ENCODE peak calls at places on chromosomes 13 and 19, in five cellular contexts. L, H, S, G and V are unnamed samples.

GRCh38 chr13:24066405-24067292 is 93.9 kb upstream of the SPATA13 start:
- DNase-seq in L (peak), H (no peak), S (no peak), G (no peak), V (no peak)

GRCh38 chr19:40640744-40641143 is 39.6 kb downstream of the LTBP4 start:
- DNase-seq in L (no peak), H (no peak), S (no peak), G (peak), V (peak)

GRCh38 chr19:42528354-42529247 is at the start of gene CEACAM1:
- DNase-seq in L (no peak), H (no peak), S (no peak), G (no peak), V (no peak)

GRCh38 chr19:18281082-18282020 is at the start of gene JUND:
- DNase-seq in L (peak), H (peak), S (peak), G (peak), V (peak)

GRCh38 chr19:55766466-55766865 is 2.5 kb upstream of the RFPL4AL1 start:
- DNase-seq in L (no peak), H (no peak), S (no peak), G (no peak), V (no peak)

GRCh38 chr19:38649305-38650179 is 2.1 kb downstream of the ACTN4 start:
- DNase-seq in L (peak), H (no peak), S (no peak), G (peak), V (no peak)

GRCh38 chr19:40607898-40608621 is 6.9 kb downstream of the LTBP4 start:
- DNase-seq in L (peak), H (no peak), S (no peak), G (no peak), V (no peak)

GRCh38 chr19:57026476-57026875 is 93.3 kb upstream of the USP29 start:
- DNase-seq in L (no peak), H (no peak), S (no peak), G (no peak), V (no peak)

GRCh38 chr13:41581884-41582547 is 124.7 kb downstream of the RGCC start:
- DNase-seq in L (no peak), H (no peak), S (no peak), G (peak), V (no peak)

GRCh38 chr19:18802354-18802753 is 11.2 kb upstream of the COMP start:
- DNase-seq in L (peak), H (no peak), S (no peak), G (no peak), V (no peak)

GRCh38 chr13:43246382-43246781 is 223.0 kb downstream of the DNAJC15 start:
- DNase-seq in L (no peak), H (no peak), S (no peak), G (no peak), V (no peak)

GRCh38 chr19:12603714-12604113 is 6.9 kb downstream of the ZNF490 start:
- DNase-seq in L (no peak), H (no peak), S (no peak), G (no peak), V (peak)

GRCh38 chr13:98998831-98999634 is 21.2 kb upstream of the DOCK9 start:
- DNase-seq in L (peak), H (no peak), S (no peak), G (no peak), V (peak)

GRCh38 chr13:24619302-24619701 is 60.9 kb upstream of the ATP12A start:
- DNase-seq in L (no peak), H (no peak), S (no peak), G (no peak), V (no peak)

GRCh38 chr19:13275016-13275722 is 125.0 kb downstream of the IER2 start:
- DNase-seq in L (no peak), H (no peak), S (no peak), G (no peak), V (no peak)

GRCh38 chr13:98557934-98558630 is 18.8 kb downstream of the STK24 start:
- DNase-seq in L (no peak), H (no peak), S (no peak), G (no peak), V (no peak)

GRCh38 chr19:892243-892996 is 567 bp downstream of the MED16 start:
- DNase-seq in L (peak), H (no peak), S (no peak), G (no peak), V (no peak)

DNA sequence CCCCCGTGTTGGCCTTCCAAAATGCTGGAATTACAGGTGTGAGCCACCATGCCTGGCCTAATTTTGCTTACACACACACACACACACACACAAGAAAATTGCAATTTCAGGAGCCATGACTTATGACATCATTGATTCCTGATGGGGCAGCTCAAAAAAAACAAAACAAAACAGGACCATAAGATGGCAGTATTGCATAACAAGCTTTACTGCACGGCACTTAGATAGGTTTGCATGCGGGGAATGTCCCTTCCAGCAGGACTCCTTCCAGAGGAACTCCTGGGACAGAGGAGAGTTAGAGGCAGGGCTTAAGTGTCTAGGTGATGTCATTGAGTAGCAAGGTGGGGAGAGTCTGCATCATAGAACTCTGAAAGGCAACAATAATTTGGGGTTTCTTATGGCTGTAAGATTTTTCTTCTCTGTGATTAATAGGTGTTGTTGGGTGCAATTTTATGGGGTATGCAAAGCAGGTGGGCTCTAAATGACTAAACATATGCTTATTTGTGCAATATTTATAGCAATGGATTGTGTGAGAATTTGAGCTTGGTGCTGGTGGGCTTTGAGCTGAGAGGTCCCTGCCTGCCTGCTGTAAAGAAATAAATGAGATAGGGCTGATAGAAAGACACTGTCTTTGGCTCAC is 9.0 kb upstream of the ACSBG2 start:
- DNase-seq in L (peak), H (peak), S (no peak), G (peak), V (peak)
- TF ChIP-seq CTCF in L (peak), H (peak), S (no peak), G (peak), V (peak)

GRCh38 chr19:17124025-17124424 is 48.4 kb downstream of the MYO9B start:
- DNase-seq in L (no peak), H (no peak), S (no peak), G (no peak), V (no peak)

GRCh38 chr19:17128403-17128802 is 52.8 kb downstream of the MYO9B start:
- DNase-seq in L (no peak), H (no peak), S (no peak), G (no peak), V (no peak)

GRCh38 chr19:17125052-17125727 is 49.6 kb downstream of the MYO9B start:
- DNase-seq in L (no peak), H (no peak), S (no peak), G (peak), V (peak)

GRCh38 chr19:17127671-17128070 is 52.1 kb downstream of the MYO9B start:
- DNase-seq in L (no peak), H (no peak), S (no peak), G (no peak), V (no peak)

DNA sequence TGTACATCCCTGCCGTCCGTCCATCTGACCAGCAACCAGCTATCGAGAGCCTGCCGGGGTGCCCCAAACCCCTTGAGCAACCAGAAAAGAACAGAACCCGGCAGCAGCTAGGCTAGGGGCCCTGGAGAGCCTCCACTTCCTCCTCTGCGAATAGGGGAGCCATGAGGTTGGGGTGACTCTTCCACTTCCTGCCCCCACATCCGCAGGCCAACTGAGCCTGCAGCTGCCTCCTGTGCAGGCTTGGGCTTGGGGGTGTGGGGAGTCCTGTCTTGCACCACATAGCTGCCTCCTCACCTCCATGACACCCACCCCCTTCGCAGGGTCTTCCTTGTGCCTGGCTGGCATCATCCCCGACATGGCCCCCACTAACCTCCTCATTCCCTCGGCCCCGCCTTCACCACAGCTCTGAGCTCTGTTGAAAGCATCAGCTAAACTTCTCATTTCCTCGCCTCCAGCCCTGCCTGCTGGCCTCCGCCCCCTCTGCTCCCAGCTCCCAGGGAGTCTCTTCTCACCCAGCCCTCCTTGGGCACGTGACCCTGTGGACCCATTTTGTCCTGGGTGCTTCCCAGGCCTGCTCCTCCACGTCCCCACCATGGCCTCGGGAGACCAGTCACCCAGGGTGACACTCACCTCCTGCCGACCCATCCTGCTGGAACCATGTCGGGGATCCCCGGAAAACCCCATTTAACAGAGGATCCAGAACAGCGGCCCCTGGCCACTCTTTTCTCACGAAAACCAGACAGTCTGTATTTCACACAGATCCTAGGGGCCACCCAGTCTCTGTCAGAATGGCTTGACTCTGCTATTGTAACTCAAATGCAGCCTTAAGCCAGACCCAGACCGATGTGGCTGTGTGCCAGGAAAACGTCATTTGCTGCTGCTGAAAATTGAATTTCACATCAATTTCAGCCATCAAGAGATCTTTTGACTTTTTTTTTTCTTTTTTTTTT is 50.4 kb downstream of the MYO9B start:
- DNase-seq in L (no peak), H (no peak), S (peak), G (peak), V (no peak)
- H3K4me3 ChIP-seq in L (no peak), H (no peak), S (peak), G (no peak), V (no peak)

GRCh38 chr19:5052945-5053485 is 84.1 kb downstream of the KDM4B start:
- DNase-seq in L (no peak), H (no peak), S (no peak), G (no peak), V (no peak)

GRCh38 chr19:5053661-5054060 is 84.7 kb downstream of the KDM4B start:
- DNase-seq in L (no peak), H (no peak), S (no peak), G (no peak), V (no peak)

GRCh38 chr19:5051619-5052018 is 82.7 kb downstream of the KDM4B start:
- DNase-seq in L (no peak), H (no peak), S (no peak), G (no peak), V (no peak)

GRCh38 chr19:5050905-5051304 is 82.0 kb downstream of the KDM4B start:
- DNase-seq in L (no peak), H (no peak), S (no peak), G (no peak), V (no peak)

DNA sequence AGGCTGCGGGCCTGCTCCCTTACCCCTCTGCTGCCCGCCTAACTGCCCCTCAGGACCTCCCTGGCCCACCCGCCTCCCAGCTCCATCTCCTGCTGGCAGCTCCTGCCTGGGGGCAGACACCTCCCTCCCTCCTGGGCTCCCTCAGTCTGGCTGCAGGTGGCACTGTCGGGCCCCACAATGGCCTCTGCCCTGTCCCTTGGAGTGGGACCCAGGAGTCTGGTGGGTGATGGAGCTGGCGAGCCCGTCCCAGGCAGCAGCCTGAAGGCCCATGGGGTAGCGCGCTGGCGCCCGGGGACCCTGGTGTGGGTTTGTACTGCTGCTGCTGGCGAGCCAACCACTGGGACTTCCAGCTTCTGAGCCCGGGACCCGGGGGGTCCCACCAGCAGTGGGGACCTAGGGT is 83.6 kb downstream of the KDM4B start:
- DNase-seq in L (peak), H (no peak), S (no peak), G (no peak), V (no peak)
- TF ChIP-seq CTCF in L (peak), H (peak), S (no peak), G (no peak), V (no peak)

GRCh38 chr13:97307882-97308624 is 85.9 kb downstream of the MBNL2 start:
- DNase-seq in L (no peak), H (no peak), S (no peak), G (peak), V (peak)

GRCh38 chr13:97307544-97307881 is 85.4 kb downstream of the MBNL2 start:
- DNase-seq in L (no peak), H (no peak), S (no peak), G (no peak), V (no peak)

GRCh38 chr13:97306646-97307045 is 84.5 kb downstream of the MBNL2 start:
- DNase-seq in L (no peak), H (no peak), S (no peak), G (peak), V (peak)

GRCh38 chr13:97306106-97306505 is 84.0 kb downstream of the MBNL2 start:
- DNase-seq in L (no peak), H (no peak), S (no peak), G (no peak), V (no peak)

DNA sequence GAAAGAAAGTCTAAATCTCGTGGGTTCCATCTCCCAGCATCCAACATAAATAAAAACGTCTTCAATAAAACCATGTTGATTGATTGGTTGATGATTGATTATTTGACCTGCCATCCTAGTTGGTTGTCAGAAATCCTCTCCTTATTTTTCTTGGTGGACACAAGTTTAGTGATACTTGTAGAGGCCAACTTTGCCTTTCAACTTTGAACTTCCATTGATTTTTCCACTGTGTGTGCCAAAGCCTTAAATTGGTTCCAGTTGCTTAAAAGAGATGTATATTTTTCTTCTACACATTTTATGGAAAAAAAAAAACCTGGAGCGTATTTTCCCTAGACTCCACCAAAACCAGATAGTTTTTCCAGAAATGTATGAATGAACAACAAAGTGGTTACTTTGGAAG is 85.0 kb downstream of the MBNL2 start:
- DNase-seq in L (no peak), H (no peak), S (no peak), G (no peak), V (no peak)
- H3K4me3 ChIP-seq in L (no peak), H (no peak), S (no peak), G (no peak), V (no peak)

DNA sequence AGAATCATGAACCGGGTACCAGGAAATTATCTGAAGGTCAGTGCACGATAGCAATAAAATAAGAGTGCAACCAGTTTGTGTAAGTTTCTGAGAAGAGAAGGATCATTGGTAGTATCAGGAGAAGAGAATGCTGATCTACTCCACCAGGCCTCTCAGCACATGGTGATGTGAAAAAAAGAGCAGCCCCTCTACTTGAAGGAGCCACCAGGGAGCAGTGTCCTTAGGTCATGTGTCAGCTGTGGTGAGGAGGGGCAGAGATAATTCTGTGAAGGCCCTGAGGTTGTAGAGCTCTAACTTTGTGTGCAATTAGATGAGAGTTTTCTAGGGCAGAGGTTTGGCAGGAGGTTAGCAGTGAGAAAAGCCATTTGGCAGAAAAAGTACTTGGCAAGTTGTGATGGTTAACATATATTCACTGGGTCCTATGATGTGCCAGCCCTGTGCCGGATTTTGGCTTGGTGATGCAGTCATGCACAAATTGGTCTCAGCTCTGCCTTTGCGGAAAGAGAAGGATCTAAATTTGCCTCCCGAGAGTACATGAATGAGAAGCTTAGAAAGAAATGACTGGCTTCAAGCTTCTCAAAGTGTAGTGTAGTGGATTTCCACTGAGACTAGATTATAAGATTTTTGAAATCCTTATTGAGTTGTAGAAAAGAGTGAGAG is 19.2 kb upstream of the ZC3H13 start:
- DNase-seq in L (peak), H (no peak), S (no peak), G (no peak), V (no peak)
- TF ChIP-seq CTCF in L (peak), H (no peak), S (no peak), G (no peak), V (no peak)

GRCh38 chr13:83214452-83214851 is 667.8 kb downstream of the SLITRK1 start:
- DNase-seq in L (no peak), H (no peak), S (no peak), G (no peak), V (no peak)
- H3K4me3 ChIP-seq in L (no peak), H (no peak), S (no peak), G (no peak), V (no peak)

GRCh38 chr19:6270822-6271221 is 9.0 kb downstream of the MLLT1 start:
- DNase-seq in L (no peak), H (no peak), S (no peak), G (no peak), V (no peak)

GRCh38 chr19:6272913-6273600 is 6.7 kb downstream of the MLLT1 start:
- DNase-seq in L (no peak), H (no peak), S (no peak), G (no peak), V (no peak)

GRCh38 chr19:6272411-6272791 is 7.4 kb downstream of the MLLT1 start:
- DNase-seq in L (no peak), H (no peak), S (no peak), G (no peak), V (no peak)

GRCh38 chr19:6271251-6271650 is 8.5 kb downstream of the MLLT1 start:
- DNase-seq in L (peak), H (no peak), S (no peak), G (no peak), V (peak)

GRCh38 chr19:6271721-6272410 is 7.9 kb downstream of the MLLT1 start:
- DNase-seq in L (peak), H (no peak), S (no peak), G (peak), V (peak)
- TF ChIP-seq CTCF in L (no peak), H (peak), S (no peak), G (peak), V (peak)

GRCh38 chr13:85379991-85380390 is 419.2 kb downstream of the SLITRK6 start:
- DNase-seq in L (no peak), H (no peak), S (no peak), G (no peak), V (no peak)

GRCh38 chr13:85381082-85381481 is 418.1 kb downstream of the SLITRK6 start:
- DNase-seq in L (no peak), H (no peak), S (no peak), G (no peak), V (no peak)

GRCh38 chr13:85383291-85383690 is 415.9 kb downstream of the SLITRK6 start:
- DNase-seq in L (no peak), H (no peak), S (no peak), G (no peak), V (no peak)

GRCh38 chr13:85377783-85378182 is 421.4 kb downstream of the SLITRK6 start:
- DNase-seq in L (no peak), H (no peak), S (no peak), G (no peak), V (no peak)

DNA sequence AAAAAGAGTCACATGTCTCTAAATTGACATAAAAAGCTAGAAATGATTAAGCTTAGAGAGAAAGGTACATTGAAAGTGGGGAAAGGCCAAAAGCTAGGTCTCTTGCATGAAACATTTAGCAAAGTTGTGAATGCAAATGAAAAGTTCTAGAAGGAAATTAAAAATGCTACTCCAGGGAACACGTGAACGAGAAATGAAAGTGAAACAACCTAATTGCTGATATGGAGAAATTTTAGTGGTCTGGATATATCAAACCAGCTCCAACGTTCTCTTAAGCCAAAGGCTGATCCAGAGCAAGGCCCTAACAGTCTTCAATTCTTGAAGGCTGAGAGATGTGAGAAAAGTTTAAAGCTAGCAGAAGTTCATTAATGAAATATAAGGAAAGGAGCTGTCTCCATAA is 419.8 kb downstream of the SLITRK6 start:
- DNase-seq in L (no peak), H (no peak), S (no peak), G (no peak), V (no peak)
- H3K4me3 ChIP-seq in L (no peak), H (no peak), S (no peak), G (no peak), V (no peak)